ENCODE peak calls at places on chromosomes 4 and X, in five cellular contexts. O is HCT116, G is SK-N-SH, F is GM12878, I is K562. Z is an unnamed sample.

GRCh38 chr4:157300678-157301077 is 80.2 kb downstream of the GRIA2 start:
- DNase-seq in I (no peak), G (peak), O (no peak), F (no peak), Z (no peak)

GRCh38 chr4:48931459-48931858 is 24.9 kb upstream of the OCIAD2 start:
- DNase-seq in G (no peak), F (no peak), I (no peak), O (no peak), Z (peak)

GRCh38 chrX:101736651-101737050 is 77.0 kb upstream of the ARMCX2 start:
- DNase-seq in O (no peak), G (no peak), F (no peak), I (no peak), Z (no peak)

GRCh38 chrX:3743821-3744439 is 30.5 kb upstream of the PRKX start:
- DNase-seq in I (no peak), G (no peak), F (no peak), O (no peak), Z (no peak)

GRCh38 chr4:187176261-187176910 is 452.7 kb upstream of the FAT1 start:
- DNase-seq in F (no peak), I (no peak), G (peak), O (no peak), Z (no peak)

GRCh38 chr4:142095886-142096605 is 459.7 kb downstream of the IL15 start:
- DNase-seq in G (no peak), O (peak), F (no peak), I (no peak), Z (peak)

GRCh38 chrX:13024911-13025454 is 19.4 kb downstream of the FAM9C start:
- DNase-seq in I (no peak), F (no peak), G (no peak), O (no peak), Z (no peak)

GRCh38 chr4:105279314-105279713 is 132.6 kb downstream of the TET2 start:
- DNase-seq in G (no peak), I (no peak), F (no peak), O (no peak), Z (no peak)

GRCh38 chr4:32140636-32141035 is 1420.5 kb downstream of the PCDH7 start:
- DNase-seq in I (no peak), O (no peak), G (no peak), F (no peak), Z (no peak)

GRCh38 chrX:69493193-69493592 is 10.9 kb upstream of the NALF2 start:
- DNase-seq in I (peak), O (peak), F (no peak), G (peak), Z (no peak)

GRCh38 chrX:386239-386767 is 404 bp downstream of the PPP2R3B start:
- DNase-seq in G (no peak), F (no peak), I (no peak), O (no peak), Z (no peak)

GRCh38 chrX:108397627-108398392 is 40.4 kb downstream of the COL4A6 start:
- DNase-seq in G (no peak), I (no peak), F (no peak), O (no peak), Z (no peak)

GRCh38 chr4:58113083-58113482 is 1002.9 kb upstream of the IGFBP7 start:
- DNase-seq in G (no peak), I (no peak), F (no peak), O (no peak), Z (no peak)

GRCh38 chr4:168797176-168797575 is 212.9 kb downstream of the CBR4 start:
- DNase-seq in I (no peak), F (no peak), O (no peak), G (no peak), Z (no peak)

GRCh38 chrX:27336466-27337091 is 126.6 kb downstream of the PPP4R3C start:
- DNase-seq in O (peak), G (peak), F (no peak), I (peak), Z (peak)

GRCh38 chrX:46251755-46252154 is 293.5 kb downstream of the ZNF674 start:
- DNase-seq in G (no peak), I (no peak), F (no peak), O (no peak), Z (no peak)

GRCh38 chr4:41319553-41319952 is 62.8 kb downstream of the UCHL1 start:
- DNase-seq in I (no peak), G (no peak), F (no peak), O (peak), Z (peak)

GRCh38 chrX:103629295-103630170 is 758 bp downstream of the TCEAL1 start:
- DNase-seq in O (no peak), I (peak), G (peak), F (no peak), Z (no peak)

GRCh38 chr4:182697094-182697493 is 220.1 kb downstream of the DCTD start:
- DNase-seq in G (no peak), I (no peak), O (no peak), F (no peak), Z (no peak)

GRCh38 chr4:8385611-8386010 is 54.9 kb downstream of the ACOX3 start:
- DNase-seq in I (no peak), G (peak), O (no peak), F (no peak), Z (no peak)

GRCh38 chrX:153784325-153784967 is 3.6 kb downstream of the SRPK3 start:
- DNase-seq in I (no peak), G (no peak), F (no peak), O (no peak), Z (no peak)

GRCh38 chrX:20437678-20438077 is 171.0 kb upstream of the RPS6KA3 start:
- DNase-seq in I (no peak), G (no peak), O (no peak), F (no peak), Z (no peak)

GRCh38 chr4:173014836-173015235 is 153.8 kb upstream of the GALNT7 start:
- DNase-seq in O (no peak), G (no peak), F (no peak), I (no peak), Z (no peak)

GRCh38 chr4:124884316-124884715 is 171.8 kb upstream of the ANKRD50 start:
- DNase-seq in G (no peak), I (no peak), F (no peak), O (no peak), Z (no peak)

GRCh38 chrX:13898084-13898483 is 81.2 kb upstream of the GPM6B start:
- DNase-seq in F (peak), O (no peak), G (peak), I (no peak), Z (no peak)

GRCh38 chrX:49249071-49249470 is 13.8 kb downstream of the CCDC22 start:
- DNase-seq in I (no peak), O (no peak), F (no peak), G (no peak), Z (no peak)

GRCh38 chr4:144906181-144906895 is 191.7 kb downstream of the ANAPC10 start:
- DNase-seq in G (no peak), O (no peak), F (peak), I (no peak), Z (no peak)

GRCh38 chrX:115949900-115950822 is 220.4 kb upstream of the AGTR2 start:
- DNase-seq in F (no peak), I (no peak), O (no peak), G (peak), Z (peak)

GRCh38 chr4:88985088-88985779 is 71.8 kb downstream of the FAM13A start:
- DNase-seq in G (no peak), F (no peak), I (no peak), O (no peak), Z (no peak)

GRCh38 chr4:7344650-7345049 is 90.1 kb downstream of the PSAPL1 start:
- DNase-seq in I (no peak), G (no peak), F (no peak), O (no peak), Z (no peak)

GRCh38 chr4:122755675-122756074 is 23.2 kb downstream of the BBS12 start:
- DNase-seq in I (no peak), O (no peak), F (no peak), G (no peak), Z (no peak)

GRCh38 chr4:122851568-122851967 is 24.9 kb downstream of the FGF2 start:
- DNase-seq in F (no peak), I (no peak), G (no peak), O (no peak), Z (no peak)

GRCh38 chr4:125244848-125245450 is 69.8 kb upstream of the FAT4 start:
- DNase-seq in G (no peak), F (no peak), O (no peak), I (no peak), Z (peak)

GRCh38 chrX:154444001-154444754 is at the start of gene FAM50A:
- DNase-seq in F (no peak), G (peak), O (no peak), I (peak), Z (peak)

GRCh38 chr4:182877326-182877883 is 39.8 kb downstream of the DCTD start:
- DNase-seq in G (no peak), O (no peak), F (no peak), I (no peak), Z (peak)

GRCh38 chr4:87073187-87073569 is 138.4 kb downstream of the AFF1 start:
- DNase-seq in F (peak), I (no peak), G (no peak), O (no peak), Z (no peak)

GRCh38 chr4:41857225-41857624 is 78.0 kb upstream of the TMEM33 start:
- DNase-seq in F (no peak), O (no peak), I (no peak), G (peak), Z (no peak)

GRCh38 chr4:166017804-166018203 is 144.8 kb downstream of the TLL1 start:
- DNase-seq in O (no peak), I (no peak), F (no peak), G (no peak), Z (no peak)

DNA sequence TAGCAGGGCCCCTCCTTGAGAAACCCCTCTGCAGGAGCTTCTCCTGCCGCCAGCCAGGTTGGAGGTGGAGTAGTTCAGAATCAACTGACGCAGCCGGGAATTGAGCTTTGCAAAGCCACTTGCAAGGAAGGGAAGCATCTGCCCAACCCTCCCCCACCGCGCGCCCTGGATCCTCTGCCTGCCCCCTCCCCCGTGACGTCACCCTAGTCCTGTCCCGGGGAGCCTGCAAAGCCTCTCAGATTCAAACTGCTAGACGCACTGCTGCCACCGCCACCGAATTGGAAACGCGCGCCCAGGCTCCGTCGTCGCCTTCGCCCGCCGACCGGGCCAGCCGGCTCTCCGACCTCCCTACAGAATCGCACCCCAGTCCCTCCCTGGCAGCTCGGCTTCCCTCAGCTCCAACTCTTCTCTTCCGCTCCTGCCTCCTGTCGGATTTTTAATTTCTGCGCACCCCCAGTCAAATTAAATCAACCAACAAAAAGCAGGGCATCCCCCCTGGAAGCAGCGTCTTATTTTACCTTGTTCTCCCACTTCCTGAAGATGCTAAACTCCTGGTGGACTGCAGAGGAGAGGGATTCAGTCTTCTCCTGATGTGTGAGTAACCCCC is 3.8 kb downstream of the SLITRK2 start:
- DNase-seq in G (no peak), O (no peak), F (no peak), I (no peak), Z (peak)
- TF ChIP-seq JUND in G (no peak), O (no peak), F (no peak), I (no peak), Z (no peak)

GRCh38 chrX:120120223-120120622 is 4.5 kb upstream of the RHOXF1 start:
- DNase-seq in O (no peak), F (no peak), I (no peak), G (no peak), Z (peak)
- TF ChIP-seq JUND in O (no peak), F (no peak), I (no peak), G (no peak), Z (no peak)

DNA sequence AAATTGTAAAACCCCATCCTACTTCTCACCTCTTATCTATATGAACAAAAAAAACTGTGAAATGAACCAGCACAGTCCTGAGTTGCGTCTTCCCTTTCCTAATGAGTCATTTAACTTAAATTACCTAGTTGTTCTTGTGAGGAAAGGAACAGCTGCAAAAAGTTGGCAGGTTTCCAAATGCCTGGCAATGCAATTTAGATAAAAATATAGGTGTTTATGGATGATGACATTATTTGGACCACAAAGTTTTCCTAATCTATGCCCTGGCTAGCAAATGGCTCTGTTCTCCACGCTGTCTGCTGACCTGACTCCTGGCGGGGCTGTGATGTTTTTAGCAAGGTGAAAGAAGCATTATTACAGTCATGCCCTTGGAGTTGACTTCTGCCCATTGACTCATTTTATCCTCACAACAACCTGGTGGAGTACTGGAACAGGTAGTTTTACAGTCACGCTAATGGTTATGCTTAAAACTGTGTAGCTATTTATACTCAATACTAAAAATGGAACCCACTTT is 29.8 kb upstream of the RELL1 start:
- DNase-seq in O (no peak), G (peak), F (peak), I (no peak), Z (no peak)
- TF ChIP-seq JUND in O (no peak), G (no peak), F (no peak), I (no peak), Z (no peak)

DNA sequence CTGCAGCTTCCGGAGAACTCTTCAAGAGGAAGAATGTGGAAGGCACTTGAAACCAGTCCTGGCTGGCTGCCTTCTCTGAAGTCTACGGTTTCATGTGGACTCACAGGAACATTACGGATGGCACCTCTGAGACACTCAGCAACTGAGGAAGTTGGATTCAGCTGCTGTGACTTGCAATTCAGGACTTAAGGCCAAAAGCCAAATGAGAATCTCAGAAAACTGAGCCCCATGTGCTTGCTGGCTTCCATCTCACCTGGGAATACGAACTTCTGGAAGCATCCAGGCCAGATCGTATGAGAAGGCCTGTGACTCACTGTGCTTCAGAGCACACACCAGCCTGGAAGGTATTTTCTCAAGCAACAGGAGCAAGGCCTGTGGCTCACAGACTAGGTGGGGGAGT is 107.8 kb upstream of the GPC4 start:
- DNase-seq in F (no peak), O (no peak), I (no peak), G (no peak), Z (no peak)
- TF ChIP-seq JUND in F (no peak), O (no peak), I (no peak), G (no peak), Z (no peak)

GRCh38 chr4:3046623-3047022 is 27.7 kb downstream of the HTT-AS start:
- DNase-seq in F (no peak), I (no peak), O (no peak), G (no peak), Z (no peak)

GRCh38 chr4:3044812-3045499 is 29.4 kb downstream of the HTT-AS start:
- DNase-seq in O (no peak), G (no peak), I (no peak), F (no peak), Z (no peak)

GRCh38 chr4:3043272-3044020 is 30.9 kb downstream of the HTT-AS start:
- DNase-seq in F (no peak), O (no peak), I (no peak), G (no peak), Z (no peak)

GRCh38 chr4:3046149-3046548 is 28.2 kb downstream of the HTT-AS start:
- DNase-seq in O (no peak), I (no peak), G (no peak), F (no peak), Z (peak)

GRCh38 chr4:3045500-3045850 is 28.9 kb downstream of the HTT-AS start:
- DNase-seq in G (no peak), I (no peak), O (no peak), F (no peak), Z (peak)
- TF ChIP-seq JUND in G (no peak), I (no peak), O (no peak), F (no peak), Z (no peak)

DNA sequence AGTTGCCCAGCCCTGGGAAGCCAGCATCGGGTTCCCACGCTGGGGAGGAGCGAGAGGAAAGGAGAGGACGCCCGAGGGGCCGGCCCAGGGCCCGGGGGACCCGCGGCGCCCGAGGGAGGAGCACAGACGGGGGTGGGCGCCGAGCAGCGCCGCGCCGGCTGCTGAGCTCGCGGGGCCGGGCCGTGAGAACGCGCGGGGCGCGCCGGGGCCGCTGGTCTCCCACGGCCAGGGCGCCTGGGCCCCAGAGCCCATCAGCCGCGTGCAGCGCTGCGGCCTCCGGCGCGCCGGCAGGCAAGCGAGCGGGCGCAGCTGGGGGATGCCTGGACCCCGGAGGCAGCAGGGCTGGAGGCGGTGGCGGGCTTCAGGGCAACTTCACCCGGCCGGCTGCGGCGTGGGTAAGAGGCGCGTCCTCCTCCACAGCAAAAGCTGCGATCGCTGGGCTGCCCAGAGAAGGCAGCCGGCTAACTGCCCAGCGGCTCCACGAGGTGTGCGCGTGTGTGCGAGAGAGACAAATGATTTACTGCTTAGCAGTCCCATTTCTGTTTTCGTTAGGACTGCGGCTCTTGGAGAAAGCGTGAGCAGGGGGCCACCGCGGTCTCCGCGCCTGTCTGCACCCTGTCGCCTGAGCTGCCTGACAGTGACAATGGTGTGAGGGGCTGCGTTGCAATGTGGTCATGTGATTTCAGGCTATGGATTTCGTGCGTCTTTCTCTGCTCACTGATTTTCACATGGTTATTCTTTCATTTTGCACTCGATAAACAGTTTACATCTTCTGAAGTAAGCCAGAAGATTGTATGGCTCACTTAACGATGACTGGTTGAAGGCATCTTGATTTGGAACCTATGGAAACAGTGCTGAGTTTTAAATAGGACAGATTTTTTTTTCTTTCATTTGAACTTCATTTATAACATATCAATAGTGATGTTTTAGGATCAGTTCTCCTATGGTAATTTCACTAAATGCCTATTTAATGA is 1.2 kb downstream of the GUCY1A1 start:
- DNase-seq in O (no peak), I (no peak), G (peak), F (no peak), Z (no peak)
- TF ChIP-seq JUND in O (no peak), I (no peak), G (no peak), F (no peak), Z (no peak)

GRCh38 chr4:17561195-17561909 is 15.6 kb upstream of the LAP3 start:
- DNase-seq in F (no peak), O (no peak), G (peak), I (no peak), Z (no peak)
- TF ChIP-seq JUND in F (no peak), O (no peak), G (no peak), I (peak), Z (no peak)

DNA sequence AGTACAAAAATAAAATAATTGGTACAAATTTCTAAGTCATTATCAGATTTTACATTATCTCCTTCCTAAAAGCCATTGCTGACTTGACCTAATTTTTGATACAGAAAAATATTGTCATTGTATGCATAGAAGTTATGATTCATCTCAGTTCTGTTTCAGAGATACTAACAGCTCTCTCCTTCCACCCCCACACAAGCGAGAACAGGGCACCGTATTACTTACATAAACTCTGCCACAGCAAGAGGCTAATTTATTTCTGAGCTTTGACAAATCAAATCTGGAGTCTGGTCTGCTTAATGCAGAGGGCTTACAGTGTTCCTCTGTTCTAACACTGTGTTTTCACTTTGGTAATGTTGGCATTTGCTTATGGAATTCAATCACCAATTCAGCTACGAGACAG is 181.9 kb downstream of the USP46 start:
- DNase-seq in F (no peak), G (peak), O (no peak), I (no peak), Z (no peak)
- TF ChIP-seq JUND in F (no peak), G (no peak), O (no peak), I (no peak), Z (no peak)